ENCODE peak calls at places on chromosomes 5 and 9, in nine cellular contexts. One of them, this sample, is unnamed.

GRCh38 chr5:143133721-143134120 is 269.8 kb downstream of the NR3C1 start:
- DNase-seq in IMR-90: no peak
- DNase-seq in heart right ventricle: no peak
- DNase-seq in left ventricle myocardium inferior: no peak
- DNase-seq in dorsolateral prefrontal cortex: no peak
- DNase-seq in CD8-positive, alpha-beta memory T cell: no peak
- DNase-seq in K562: no peak
- DNase-seq in HL-60: no peak
- DNase-seq in CD4-positive, CD25-positive, alpha-beta regulatory T cell: no peak
- DNase-seq in this sample: no peak

GRCh38 chr5:35745666-35746065 is 111.0 kb upstream of the IL7R start:
- DNase-seq in IMR-90: no peak
- DNase-seq in heart right ventricle: no peak
- DNase-seq in left ventricle myocardium inferior: no peak
- DNase-seq in dorsolateral prefrontal cortex: no peak
- DNase-seq in CD8-positive, alpha-beta memory T cell: no peak
- DNase-seq in K562: no peak
- DNase-seq in HL-60: no peak
- DNase-seq in CD4-positive, CD25-positive, alpha-beta regulatory T cell: no peak
- DNase-seq in this sample: no peak

GRCh38 chr9:23746317-23746716 is 79.7 kb downstream of the ELAVL2 start:
- DNase-seq in IMR-90: no peak
- DNase-seq in heart right ventricle: no peak
- DNase-seq in left ventricle myocardium inferior: no peak
- DNase-seq in dorsolateral prefrontal cortex: no peak
- DNase-seq in CD8-positive, alpha-beta memory T cell: no peak
- DNase-seq in K562: no peak
- DNase-seq in HL-60: no peak
- DNase-seq in CD4-positive, CD25-positive, alpha-beta regulatory T cell: no peak
- DNase-seq in this sample: no peak

GRCh38 chr5:17190799-17191391 is 26.5 kb upstream of the BASP1 start:
- DNase-seq in IMR-90: peak; percentile 81
- DNase-seq in heart right ventricle: no peak
- DNase-seq in left ventricle myocardium inferior: no peak
- DNase-seq in dorsolateral prefrontal cortex: no peak
- DNase-seq in CD8-positive, alpha-beta memory T cell: no peak
- DNase-seq in K562: no peak
- DNase-seq in HL-60: no peak
- DNase-seq in CD4-positive, CD25-positive, alpha-beta regulatory T cell: no peak
- DNase-seq in this sample: no peak

GRCh38 chr5:1730487-1730847 is 69.2 kb downstream of the MRPL36 start:
- DNase-seq in IMR-90: no peak
- DNase-seq in heart right ventricle: no peak
- DNase-seq in left ventricle myocardium inferior: no peak
- DNase-seq in dorsolateral prefrontal cortex: no peak
- DNase-seq in CD8-positive, alpha-beta memory T cell: no peak
- DNase-seq in K562: no peak
- DNase-seq in HL-60: no peak
- DNase-seq in CD4-positive, CD25-positive, alpha-beta regulatory T cell: no peak
- DNase-seq in this sample: no peak

GRCh38 chr9:137070906-137071275 is 534 bp upstream of the SAPCD2 start:
- DNase-seq in IMR-90: no peak
- DNase-seq in heart right ventricle: peak; percentile 74
- DNase-seq in left ventricle myocardium inferior: peak; percentile 72
- DNase-seq in dorsolateral prefrontal cortex: peak; percentile 91
- DNase-seq in CD8-positive, alpha-beta memory T cell: no peak
- DNase-seq in K562: no peak
- DNase-seq in HL-60: no peak
- DNase-seq in CD4-positive, CD25-positive, alpha-beta regulatory T cell: no peak
- DNase-seq in this sample: no peak

GRCh38 chr5:126695081-126695480 is 81.9 kb upstream of the LMNB1 start:
- DNase-seq in IMR-90: no peak
- DNase-seq in heart right ventricle: no peak
- DNase-seq in left ventricle myocardium inferior: no peak
- DNase-seq in dorsolateral prefrontal cortex: no peak
- DNase-seq in CD8-positive, alpha-beta memory T cell: no peak
- DNase-seq in K562: no peak
- DNase-seq in HL-60: no peak
- DNase-seq in CD4-positive, CD25-positive, alpha-beta regulatory T cell: no peak
- DNase-seq in this sample: no peak

GRCh38 chr9:78030553-78031270 is 899 bp downstream of the GNAQ start:
- DNase-seq in IMR-90: peak; percentile 21
- DNase-seq in heart right ventricle: peak; percentile 50
- DNase-seq in left ventricle myocardium inferior: peak; percentile 50
- DNase-seq in dorsolateral prefrontal cortex: peak; percentile 65
- DNase-seq in CD8-positive, alpha-beta memory T cell: peak; percentile 69
- DNase-seq in K562: peak; percentile 39
- DNase-seq in HL-60: peak; percentile 66
- DNase-seq in CD4-positive, CD25-positive, alpha-beta regulatory T cell: peak; percentile 39
- DNase-seq in this sample: peak; percentile 79

GRCh38 chr9:126722922-126723806 is 81.7 kb upstream of the ZBTB43 start:
- DNase-seq in IMR-90: no peak
- DNase-seq in heart right ventricle: peak; percentile 56
- DNase-seq in left ventricle myocardium inferior: peak; percentile 32
- DNase-seq in dorsolateral prefrontal cortex: no peak
- DNase-seq in CD8-positive, alpha-beta memory T cell: peak; percentile 88
- DNase-seq in K562: peak; percentile 64
- DNase-seq in HL-60: peak; percentile 32
- DNase-seq in CD4-positive, CD25-positive, alpha-beta regulatory T cell: peak; percentile 70
- DNase-seq in this sample: no peak

GRCh38 chr9:85433046-85433445 is 308.7 kb downstream of the AGTPBP1 start:
- DNase-seq in IMR-90: no peak
- DNase-seq in heart right ventricle: no peak
- DNase-seq in left ventricle myocardium inferior: no peak
- DNase-seq in dorsolateral prefrontal cortex: no peak
- DNase-seq in CD8-positive, alpha-beta memory T cell: no peak
- DNase-seq in K562: no peak
- DNase-seq in HL-60: no peak
- DNase-seq in CD4-positive, CD25-positive, alpha-beta regulatory T cell: no peak
- DNase-seq in this sample: no peak

GRCh38 chr5:126594676-126595485 is at the start of gene ALDH7A1:
- DNase-seq in IMR-90: no peak
- DNase-seq in heart right ventricle: peak; percentile 92
- DNase-seq in left ventricle myocardium inferior: peak; percentile 89
- DNase-seq in dorsolateral prefrontal cortex: peak; percentile 87
- DNase-seq in CD8-positive, alpha-beta memory T cell: no peak
- DNase-seq in K562: peak; percentile 17
- DNase-seq in HL-60: no peak
- DNase-seq in CD4-positive, CD25-positive, alpha-beta regulatory T cell: peak; percentile 6
- DNase-seq in this sample: peak; percentile 95

DNA sequence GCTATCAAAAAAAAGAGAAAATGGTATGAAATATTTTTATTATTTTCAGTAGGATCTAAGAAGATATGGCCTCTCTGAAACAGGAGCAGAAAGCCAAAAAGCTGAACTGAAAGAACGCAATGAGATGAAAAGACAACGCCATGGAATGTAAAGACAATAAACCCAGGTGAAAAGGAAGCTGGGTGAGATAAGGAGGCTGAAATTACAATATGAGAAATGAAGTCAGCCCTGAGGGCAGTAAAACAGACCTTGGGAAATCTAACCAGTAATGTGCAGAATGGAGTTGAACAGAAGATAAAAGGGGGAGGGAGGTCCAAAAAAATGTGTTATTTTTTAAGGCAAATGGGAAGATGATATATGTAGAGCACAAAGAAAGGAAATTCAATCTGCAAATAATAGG is 265.3 kb downstream of the ENC1 start:
- DNase-seq in IMR-90: no peak
- DNase-seq in heart right ventricle: no peak
- DNase-seq in left ventricle myocardium inferior: no peak
- DNase-seq in dorsolateral prefrontal cortex: no peak
- DNase-seq in CD8-positive, alpha-beta memory T cell: no peak
- DNase-seq in K562: no peak
- DNase-seq in HL-60: no peak
- DNase-seq in CD4-positive, CD25-positive, alpha-beta regulatory T cell: no peak
- DNase-seq in this sample: no peak
- H3K27ac ChIP-seq in IMR-90: no peak overlapping the region
- H3K27ac ChIP-seq in heart right ventricle: no peak overlapping the region
- H3K27ac ChIP-seq in left ventricle myocardium inferior: no peak overlapping the region
- H3K27ac ChIP-seq in dorsolateral prefrontal cortex: no peak overlapping the region
- H3K27ac ChIP-seq in CD8-positive, alpha-beta memory T cell: no peak overlapping the region
- H3K27ac ChIP-seq in K562: no peak overlapping the region
- H3K27ac ChIP-seq in HL-60: no peak overlapping the region
- H3K27ac ChIP-seq in CD4-positive, CD25-positive, alpha-beta regulatory T cell: no peak overlapping the region
- H3K27ac ChIP-seq in this sample: no peak overlapping the region

GRCh38 chr5:153520137-153520536 is 29.7 kb downstream of the GRIA1 start:
- DNase-seq in IMR-90: no peak
- DNase-seq in heart right ventricle: no peak
- DNase-seq in left ventricle myocardium inferior: no peak
- DNase-seq in dorsolateral prefrontal cortex: no peak
- DNase-seq in CD8-positive, alpha-beta memory T cell: no peak
- DNase-seq in K562: no peak
- DNase-seq in HL-60: no peak
- DNase-seq in CD4-positive, CD25-positive, alpha-beta regulatory T cell: no peak
- DNase-seq in this sample: no peak

GRCh38 chr5:153525536-153525935 is 35.1 kb downstream of the GRIA1 start:
- DNase-seq in IMR-90: no peak
- DNase-seq in heart right ventricle: no peak
- DNase-seq in left ventricle myocardium inferior: no peak
- DNase-seq in dorsolateral prefrontal cortex: no peak
- DNase-seq in CD8-positive, alpha-beta memory T cell: no peak
- DNase-seq in K562: no peak
- DNase-seq in HL-60: no peak
- DNase-seq in CD4-positive, CD25-positive, alpha-beta regulatory T cell: no peak
- DNase-seq in this sample: no peak

GRCh38 chr5:153523196-153523595 is 32.7 kb downstream of the GRIA1 start:
- DNase-seq in IMR-90: peak; percentile 51
- DNase-seq in heart right ventricle: no peak
- DNase-seq in left ventricle myocardium inferior: no peak
- DNase-seq in dorsolateral prefrontal cortex: no peak
- DNase-seq in CD8-positive, alpha-beta memory T cell: no peak
- DNase-seq in K562: no peak
- DNase-seq in HL-60: no peak
- DNase-seq in CD4-positive, CD25-positive, alpha-beta regulatory T cell: no peak
- DNase-seq in this sample: no peak

GRCh38 chr5:153520952-153521351 is 30.5 kb downstream of the GRIA1 start:
- DNase-seq in IMR-90: peak; percentile 40
- DNase-seq in heart right ventricle: no peak
- DNase-seq in left ventricle myocardium inferior: no peak
- DNase-seq in dorsolateral prefrontal cortex: no peak
- DNase-seq in CD8-positive, alpha-beta memory T cell: no peak
- DNase-seq in K562: no peak
- DNase-seq in HL-60: no peak
- DNase-seq in CD4-positive, CD25-positive, alpha-beta regulatory T cell: no peak
- DNase-seq in this sample: no peak

DNA sequence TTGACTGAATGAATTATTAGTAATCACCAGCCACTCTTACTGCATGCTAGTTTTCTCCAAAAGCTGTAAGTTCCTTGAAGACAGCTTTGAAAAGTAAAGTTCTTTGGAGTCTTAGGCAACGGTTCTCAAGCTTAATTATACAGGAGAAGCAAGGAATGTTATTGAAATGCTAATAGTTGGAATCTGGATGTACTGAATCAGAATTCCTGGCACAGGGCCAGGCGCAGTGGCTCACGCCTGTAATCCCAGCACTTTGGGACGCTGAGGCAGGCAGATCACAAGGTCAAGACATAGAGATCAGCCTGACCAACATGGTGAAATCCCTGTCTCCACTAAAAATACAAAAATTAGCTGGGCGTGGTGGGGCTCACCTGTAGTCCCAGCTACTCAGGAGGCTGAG is 33.4 kb downstream of the GRIA1 start:
- DNase-seq in IMR-90: peak; percentile 65
- DNase-seq in heart right ventricle: peak; percentile 18
- DNase-seq in left ventricle myocardium inferior: peak; percentile 21
- DNase-seq in dorsolateral prefrontal cortex: no peak
- DNase-seq in CD8-positive, alpha-beta memory T cell: no peak
- DNase-seq in K562: no peak
- DNase-seq in HL-60: no peak
- DNase-seq in CD4-positive, CD25-positive, alpha-beta regulatory T cell: no peak
- DNase-seq in this sample: peak; percentile 72
- H3K4me3 ChIP-seq in IMR-90: no peak overlapping the region
- H3K4me3 ChIP-seq in heart right ventricle: no peak overlapping the region
- H3K4me3 ChIP-seq in left ventricle myocardium inferior: no peak overlapping the region
- H3K4me3 ChIP-seq in dorsolateral prefrontal cortex: no peak overlapping the region
- H3K4me3 ChIP-seq in CD8-positive, alpha-beta memory T cell: no peak overlapping the region
- H3K4me3 ChIP-seq in K562: no peak overlapping the region
- H3K4me3 ChIP-seq in HL-60: no peak overlapping the region
- H3K4me3 ChIP-seq in CD4-positive, CD25-positive, alpha-beta regulatory T cell: no peak overlapping the region
- H3K4me3 ChIP-seq in this sample: no peak overlapping the region

GRCh38 chr9:19119801-19120440 is 7.4 kb downstream of the PLIN2 start:
- DNase-seq in IMR-90: no peak
- DNase-seq in heart right ventricle: no peak
- DNase-seq in left ventricle myocardium inferior: no peak
- DNase-seq in dorsolateral prefrontal cortex: no peak
- DNase-seq in CD8-positive, alpha-beta memory T cell: no peak
- DNase-seq in K562: no peak
- DNase-seq in HL-60: no peak
- DNase-seq in CD4-positive, CD25-positive, alpha-beta regulatory T cell: no peak
- DNase-seq in this sample: no peak

GRCh38 chr9:19127881-19128719 is 808 bp upstream of the PLIN2 start:
- DNase-seq in IMR-90: no peak
- DNase-seq in heart right ventricle: peak; percentile 37
- DNase-seq in left ventricle myocardium inferior: peak; percentile 37
- DNase-seq in dorsolateral prefrontal cortex: no peak
- DNase-seq in CD8-positive, alpha-beta memory T cell: peak; percentile 52
- DNase-seq in K562: no peak
- DNase-seq in HL-60: no peak
- DNase-seq in CD4-positive, CD25-positive, alpha-beta regulatory T cell: peak; percentile 4
- DNase-seq in this sample: peak; percentile 69

GRCh38 chr9:19120846-19121245 is 6.4 kb downstream of the PLIN2 start:
- DNase-seq in IMR-90: no peak
- DNase-seq in heart right ventricle: no peak
- DNase-seq in left ventricle myocardium inferior: no peak
- DNase-seq in dorsolateral prefrontal cortex: no peak
- DNase-seq in CD8-positive, alpha-beta memory T cell: no peak
- DNase-seq in K562: no peak
- DNase-seq in HL-60: no peak
- DNase-seq in CD4-positive, CD25-positive, alpha-beta regulatory T cell: no peak
- DNase-seq in this sample: no peak

GRCh38 chr9:19122490-19123042 is 4.7 kb downstream of the PLIN2 start:
- DNase-seq in IMR-90: no peak
- DNase-seq in heart right ventricle: no peak
- DNase-seq in left ventricle myocardium inferior: no peak
- DNase-seq in dorsolateral prefrontal cortex: no peak
- DNase-seq in CD8-positive, alpha-beta memory T cell: no peak
- DNase-seq in K562: no peak
- DNase-seq in HL-60: no peak
- DNase-seq in CD4-positive, CD25-positive, alpha-beta regulatory T cell: no peak
- DNase-seq in this sample: no peak

GRCh38 chr9:19124430-19124793 is 2.9 kb downstream of the PLIN2 start:
- DNase-seq in IMR-90: no peak
- DNase-seq in heart right ventricle: no peak
- DNase-seq in left ventricle myocardium inferior: no peak
- DNase-seq in dorsolateral prefrontal cortex: no peak
- DNase-seq in CD8-positive, alpha-beta memory T cell: no peak
- DNase-seq in K562: no peak
- DNase-seq in HL-60: no peak
- DNase-seq in CD4-positive, CD25-positive, alpha-beta regulatory T cell: no peak
- DNase-seq in this sample: no peak
- H3K27ac ChIP-seq in IMR-90: no peak overlapping the region
- H3K27ac ChIP-seq in heart right ventricle: peak overlapping the region; percentile 95
- H3K27ac ChIP-seq in left ventricle myocardium inferior: peak overlapping the region; percentile 74
- H3K27ac ChIP-seq in dorsolateral prefrontal cortex: no peak overlapping the region
- H3K27ac ChIP-seq in CD8-positive, alpha-beta memory T cell: peak overlapping the region; percentile 21
- H3K27ac ChIP-seq in K562: peak overlapping the region; percentile 81
- H3K27ac ChIP-seq in HL-60: no peak overlapping the region
- H3K27ac ChIP-seq in CD4-positive, CD25-positive, alpha-beta regulatory T cell: peak overlapping the region; percentile 30
- H3K27ac ChIP-seq in this sample: no peak overlapping the region

GRCh38 chr5:22293147-22293546 is 560.0 kb downstream of the CDH12 start:
- DNase-seq in IMR-90: no peak
- DNase-seq in heart right ventricle: no peak
- DNase-seq in left ventricle myocardium inferior: no peak
- DNase-seq in dorsolateral prefrontal cortex: no peak
- DNase-seq in CD8-positive, alpha-beta memory T cell: no peak
- DNase-seq in K562: no peak
- DNase-seq in HL-60: no peak
- DNase-seq in CD4-positive, CD25-positive, alpha-beta regulatory T cell: no peak
- DNase-seq in this sample: no peak

GRCh38 chr5:22295832-22296231 is 557.3 kb downstream of the CDH12 start:
- DNase-seq in IMR-90: no peak
- DNase-seq in heart right ventricle: no peak
- DNase-seq in left ventricle myocardium inferior: no peak
- DNase-seq in dorsolateral prefrontal cortex: no peak
- DNase-seq in CD8-positive, alpha-beta memory T cell: no peak
- DNase-seq in K562: no peak
- DNase-seq in HL-60: no peak
- DNase-seq in CD4-positive, CD25-positive, alpha-beta regulatory T cell: no peak
- DNase-seq in this sample: no peak
- H3K4me3 ChIP-seq in IMR-90: no peak overlapping the region
- H3K4me3 ChIP-seq in heart right ventricle: no peak overlapping the region
- H3K4me3 ChIP-seq in left ventricle myocardium inferior: no peak overlapping the region
- H3K4me3 ChIP-seq in dorsolateral prefrontal cortex: no peak overlapping the region
- H3K4me3 ChIP-seq in CD8-positive, alpha-beta memory T cell: no peak overlapping the region
- H3K4me3 ChIP-seq in K562: no peak overlapping the region
- H3K4me3 ChIP-seq in HL-60: no peak overlapping the region
- H3K4me3 ChIP-seq in CD4-positive, CD25-positive, alpha-beta regulatory T cell: no peak overlapping the region
- H3K4me3 ChIP-seq in this sample: no peak overlapping the region

This sample was measured in tibial artery.